ENCODE peak calls at places on chromosome 4, in eight cellular contexts. G, D, S, B, X, O, F and Q are unnamed samples.

GRCh38 chr4:38001927-38002326 is 41.7 kb downstream of the PTTG2 start:
- DNase-seq in D (no peak), X (no peak), O (no peak), S (no peak), G (no peak), B (peak; percentile 14), F (no peak), Q (no peak)

GRCh38 chr4:25621027-25621930 is 34.4 kb upstream of the SLC34A2 start:
- DNase-seq in X (no peak), S (no peak), B (no peak), F (no peak), D (no peak), G (peak; percentile 86), O (no peak), Q (no peak)

GRCh38 chr4:79467246-79467932 is 59.4 kb upstream of the GK2 start:
- DNase-seq in S (no peak), O (no peak), F (no peak), G (no peak), D (no peak), B (no peak), X (peak; percentile 78), Q (no peak)

GRCh38 chr4:81818385-81818784 is 346.7 kb upstream of the RASGEF1B start:
- DNase-seq in B (no peak), G (no peak), S (no peak), D (no peak), F (no peak), X (no peak), O (no peak), Q (no peak)

GRCh38 chr4:4694296-4694772 is 152.5 kb upstream of the STX18 start:
- DNase-seq in B (peak; percentile 39), X (peak; percentile 25), G (peak; percentile 41), O (no peak), F (no peak), D (peak; percentile 13), S (no peak), Q (no peak)

GRCh38 chr4:37780444-37781133 is 45.9 kb upstream of the PGM2 start:
- DNase-seq in G (no peak), O (no peak), B (no peak), X (peak; percentile 14), D (no peak), F (peak; percentile 39), S (peak; percentile 88), Q (no peak)

GRCh38 chr4:19736968-19737756 is 514.5 kb upstream of the SLIT2 start:
- DNase-seq in F (no peak), X (no peak), D (no peak), O (no peak), S (no peak), B (peak; percentile 43), G (peak; percentile 45), Q (no peak)

GRCh38 chr4:27779827-27780226 is 919.2 kb downstream of the STIM2 start:
- DNase-seq in X (no peak), G (no peak), B (no peak), O (no peak), D (no peak), F (no peak), S (no peak), Q (no peak)

GRCh38 chr4:27084685-27085356 is 224.2 kb downstream of the STIM2 start:
- DNase-seq in X (peak; percentile 21), S (no peak), O (peak; percentile 51), G (peak; percentile 17), B (no peak), F (peak; percentile 11), D (peak; percentile 65), Q (no peak)

GRCh38 chr4:6610856-6611430 is 29.5 kb upstream of the MRFAP1 start:
- DNase-seq in B (no peak), F (no peak), O (no peak), S (no peak), D (no peak), G (no peak), X (no peak), Q (no peak)

GRCh38 chr4:94507708-94508107 is 56.0 kb downstream of the PDLIM5 start:
- DNase-seq in B (no peak), X (peak; percentile 98), G (peak; percentile 84), S (no peak), D (no peak), O (no peak), F (no peak), Q (peak; percentile 79)

GRCh38 chr4:156934259-156934635 is 37.4 kb downstream of the PDGFC start:
- DNase-seq in B (no peak), O (no peak), D (no peak), S (no peak), G (no peak), F (no peak), X (no peak), Q (no peak)

GRCh38 chr4:183903021-183903760 is 1.9 kb upstream of the STOX2 start:
- DNase-seq in D (peak; percentile 28), F (no peak), X (no peak), B (no peak), G (no peak), S (no peak), O (no peak), Q (no peak)

GRCh38 chr4:153483432-153484418 is 17.6 kb downstream of the TMEM131L start:
- DNase-seq in B (peak; percentile 32), G (no peak), D (no peak), O (no peak), X (no peak), S (no peak), F (no peak), Q (no peak)

GRCh38 chr4:100268807-100269206 is 78.5 kb upstream of the DDIT4L start:
- DNase-seq in O (no peak), F (no peak), B (no peak), G (no peak), S (no peak), D (no peak), X (no peak), Q (no peak)

GRCh38 chr4:88742561-88742960 is 44.9 kb upstream of the NAP1L5 start:
- DNase-seq in F (no peak), D (no peak), B (peak; percentile 12), O (no peak), S (no peak), X (no peak), G (no peak), Q (no peak)

GRCh38 chr4:1347410-1347864 is 429 bp downstream of the UVSSA start:
- DNase-seq in G (peak; percentile 77), X (peak; percentile 89), D (peak; percentile 50), O (peak; percentile 66), S (no peak), B (peak; percentile 63), F (peak; percentile 75), Q (peak; percentile 43)

GRCh38 chr4:52713456-52713937 is 37.7 kb downstream of the ERVMER34-1 start:
- DNase-seq in O (no peak), X (no peak), B (no peak), G (peak; percentile 8), D (no peak), S (no peak), F (peak; percentile 31), Q (no peak)

GRCh38 chr4:7857238-7857701 is 82.4 kb downstream of the AFAP1 start:
- DNase-seq in S (no peak), F (no peak), O (no peak), X (peak; percentile 97), G (no peak), D (no peak), B (peak; percentile 78), Q (peak; percentile 25)